ENCODE peak calls at places on chromosomes 4 and X, in four cellular contexts. T, L, J and P are unnamed samples.

GRCh38 chrX:105701310-105702052 is 120.9 kb upstream of the NRK start:
- DNase-seq in T (no peak), L (no peak), J (no peak), P (no peak)

GRCh38 chr4:128571747-128572146 is 237.8 kb upstream of the JADE1 start:
- DNase-seq in T (no peak), L (no peak), J (no peak), P (no peak)

GRCh38 chr4:74473155-74473811 is 28.3 kb downstream of the AREG start:
- DNase-seq in T (peak; percentile 62), L (no peak), J (no peak), P (no peak)

GRCh38 chrX:34300871-34301270 is 168.8 kb upstream of the FAM47A start:
- DNase-seq in T (peak; percentile 6), L (peak; percentile 4), J (no peak), P (peak; percentile 16)

GRCh38 chr4:48909697-48910096 is 3.1 kb upstream of the OCIAD2 start:
- DNase-seq in T (no peak), L (peak; percentile 28), J (no peak), P (no peak)

GRCh38 chrX:49627030-49627777 is 28.4 kb downstream of the GAGE1 start:
- DNase-seq in T (peak; percentile 6), L (peak; percentile 68), J (no peak), P (peak; percentile 56)

GRCh38 chr4:140213736-140214135 is 59.8 kb upstream of the MAML3 start:
- DNase-seq in T (no peak), L (no peak), J (no peak), P (no peak)

GRCh38 chr4:119093042-119093827 is 42.4 kb upstream of the MYOZ2 start:
- DNase-seq in T (no peak), L (no peak), J (no peak), P (no peak)

GRCh38 chrX:154091678-154092077 is 5.8 kb downstream of the MECP2 start:
- DNase-seq in T (no peak), L (peak; percentile 56), J (no peak), P (no peak)

GRCh38 chrX:16144420-16144819 is 21.1 kb downstream of the GRPR start:
- DNase-seq in T (no peak), L (no peak), J (no peak), P (no peak)

GRCh38 chr4:84965558-84966381 is 720 bp downstream of the WDFY3 start:
- DNase-seq in T (peak; percentile 14), L (peak; percentile 57), J (no peak), P (peak; percentile 69)

GRCh38 chrX:107704181-107704580 is 71.4 kb downstream of the TSC22D3 start:
- DNase-seq in T (no peak), L (no peak), J (no peak), P (no peak)

GRCh38 chrX:104135677-104136076 is 21.1 kb downstream of the SLC25A53 start:
- DNase-seq in T (no peak), L (no peak), J (no peak), P (no peak)

GRCh38 chrX:41127476-41128192 is 42.4 kb downstream of the USP9X start:
- DNase-seq in T (no peak), L (no peak), J (no peak), P (no peak)

GRCh38 chrX:49072712-49073095 is 1.1 kb downstream of the PRAF2 start:
- DNase-seq in T (no peak), L (no peak), J (no peak), P (no peak)

GRCh38 chr4:74293558-74293957 is 14.7 kb upstream of the EPGN start:
- DNase-seq in T (no peak), L (no peak), J (no peak), P (no peak)

GRCh38 chr4:140019619-140020367 is 134.2 kb downstream of the MAML3 start:
- DNase-seq in T (peak; percentile 85), L (no peak), J (no peak), P (no peak)

GRCh38 chr4:87659247-87659931 is 9.3 kb downstream of the DMP1 start:
- DNase-seq in T (no peak), L (no peak), J (no peak), P (no peak)

GRCh38 chr4:39166177-39166576 is 16.2 kb upstream of the WDR19 start:
- DNase-seq in T (no peak), L (no peak), J (no peak), P (no peak)

GRCh38 chrX:120120223-120120622 is 4.5 kb upstream of the RHOXF1 start:
- DNase-seq in T (no peak), L (no peak), J (no peak), P (no peak)

GRCh38 chr4:47716017-47716416 is 121.8 kb downstream of the CORIN start:
- DNase-seq in T (peak; percentile 55), L (no peak), J (no peak), P (no peak)

DNA sequence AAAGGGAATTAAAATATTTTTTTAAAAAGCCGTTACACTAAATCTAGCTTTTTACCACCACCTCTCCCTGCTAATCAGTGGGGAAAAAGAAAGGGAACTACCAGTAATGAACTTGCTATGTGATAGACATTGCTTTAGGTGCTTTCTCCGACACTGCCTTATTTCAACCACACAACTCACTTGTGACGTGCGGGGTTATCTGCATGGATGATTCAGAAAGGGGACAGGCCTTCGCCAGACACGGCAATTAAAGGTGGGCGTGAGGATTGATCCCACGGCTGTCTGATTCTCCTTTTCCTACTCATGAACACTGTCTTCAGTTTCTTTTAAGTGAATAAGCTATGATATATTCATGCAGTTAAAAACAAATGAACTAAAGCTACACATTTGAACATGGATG is 882 bp upstream of the CXCR3 start:
- DNase-seq in T (no peak), L (no peak), J (no peak), P (no peak)
- TF ChIP-seq CBFB in T (no peak), L (no peak), J (peak; percentile 19), P (no peak)

GRCh38 chrX:25017667-25018247 is 2.0 kb upstream of the ARX start:
- DNase-seq in T (no peak), L (no peak), J (no peak), P (no peak)
- TF ChIP-seq TCF7 in T (no peak), L (no peak), J (no peak), P (no peak)

DNA sequence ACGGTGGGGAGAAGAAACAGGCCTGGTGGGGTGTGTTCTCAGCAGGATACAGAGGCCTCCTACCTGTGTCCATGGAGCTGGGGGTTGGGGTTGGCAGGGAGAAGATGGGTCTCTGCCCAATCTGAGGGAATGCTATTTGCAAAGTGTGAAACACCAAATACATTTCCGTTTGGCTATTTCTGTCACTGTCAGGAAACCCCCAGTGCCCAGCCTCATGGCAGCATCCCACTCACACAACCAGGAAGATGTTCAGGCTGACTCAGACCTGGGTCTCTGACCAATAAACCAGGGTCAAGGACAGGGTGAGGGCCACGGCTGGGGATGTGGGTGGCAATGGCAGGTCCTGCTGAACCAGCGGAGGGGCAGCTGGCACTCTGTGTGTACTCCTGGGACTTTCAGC is 41.3 kb downstream of the BCOR start:
- DNase-seq in T (no peak), L (no peak), J (peak; percentile 52), P (no peak)
- TF ChIP-seq ATF3 in T (no peak), L (no peak), J (no peak), P (no peak)

GRCh38 chr4:5051692-5052423 is 578 bp downstream of the STK32B start:
- DNase-seq in T (no peak), L (no peak), J (no peak), P (peak; percentile 55)

GRCh38 chr4:5052726-5053425 is 1.6 kb downstream of the STK32B start:
- DNase-seq in T (no peak), L (no peak), J (no peak), P (no peak)

GRCh38 chr4:5052424-5052702 is 1.1 kb downstream of the STK32B start:
- DNase-seq in T (no peak), L (no peak), J (no peak), P (no peak)

GRCh38 chr4:5050520-5050955 is 742 bp upstream of the STK32B start:
- DNase-seq in T (peak; percentile 46), L (peak; percentile 77), J (no peak), P (peak; percentile 81)

GRCh38 chr4:5051210-5051691 is at the start of gene STK32B:
- DNase-seq in T (no peak), L (peak; percentile 67), J (no peak), P (peak; percentile 70)
- TF ChIP-seq CBFB in T (no peak), L (no peak), J (no peak), P (no peak)

GRCh38 chr4:80306255-80306654 is 29.3 kb upstream of the CFAP299 start:
- DNase-seq in T (no peak), L (no peak), J (no peak), P (no peak)
- TF ChIP-seq TCF7 in T (no peak), L (no peak), J (no peak), P (no peak)

GRCh38 chr4:25938251-25939186 is 24.5 kb downstream of the SMIM20 start:
- DNase-seq in T (no peak), L (no peak), J (peak; percentile 85), P (no peak)
- TF ChIP-seq ATF3 in T (no peak), L (no peak), J (no peak), P (no peak)

DNA sequence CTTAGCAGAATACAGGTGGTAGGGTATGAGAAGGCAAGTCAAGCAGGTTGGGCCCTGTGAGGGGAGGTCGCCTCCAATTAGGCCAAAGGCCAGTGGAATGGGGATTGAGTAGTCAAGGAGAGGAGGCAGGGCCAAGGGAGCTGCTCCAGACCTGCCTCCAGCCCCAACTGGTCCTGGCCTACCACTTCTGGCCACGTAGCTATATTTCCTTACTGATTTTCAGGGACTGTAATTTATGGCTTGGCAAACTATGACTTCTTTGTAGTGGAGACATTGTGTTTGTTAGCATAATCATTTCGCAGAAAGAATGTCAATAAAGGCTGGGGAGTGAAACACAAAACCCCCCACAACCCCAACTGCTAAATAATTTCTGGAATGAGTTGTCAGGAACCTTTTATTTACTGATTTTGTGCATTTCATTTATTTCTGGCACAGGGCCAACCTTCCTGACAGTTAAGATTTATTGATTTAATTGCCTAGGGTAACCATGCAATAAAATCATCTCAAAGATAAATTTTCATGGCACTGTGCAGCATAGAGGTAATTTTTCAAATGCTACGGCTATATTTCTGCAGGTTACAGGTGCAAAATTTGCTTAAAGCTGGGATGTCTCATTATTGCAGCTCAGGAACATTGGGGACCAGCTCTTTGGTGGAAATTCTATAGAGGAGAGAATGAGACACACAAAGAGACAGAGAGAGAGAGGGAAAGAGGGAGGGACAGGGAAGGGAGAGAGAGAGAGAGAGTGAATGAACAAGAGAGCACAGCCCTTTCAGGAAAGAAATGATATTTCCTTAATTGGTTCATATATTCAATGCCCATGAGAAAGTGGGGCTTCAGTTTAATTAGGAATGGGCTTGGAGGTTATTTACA is 494.8 kb downstream of the IDS start:
- DNase-seq in T (no peak), L (no peak), J (no peak), P (no peak)
- TF ChIP-seq CBFB in T (no peak), L (no peak), J (no peak), P (no peak)

GRCh38 chr4:67082746-67083145 is 462.6 kb downstream of the CENPC start:
- DNase-seq in T (no peak), L (no peak), J (no peak), P (no peak)
- TF ChIP-seq TCF7 in T (no peak), L (no peak), J (no peak), P (no peak)